ENCODE peak calls at places on chromosomes 7 and 10, in five cellular contexts. G is Peyer's patch, A is transverse colon, X is heart left ventricle, C is body of pancreas. I is an unnamed sample. For H3K4me1, the result is how much of the 10 kb centered on the place peaks cover.

GRCh38 chr10:97903128-97904025 is 53.7 kb downstream of the GOLGA7B start:
- DNase-seq in G (no peak), X (no peak), A (no peak), C (no peak), I (no peak)

GRCh38 chr10:107341281-107341680 is 176.8 kb upstream of the SORCS1 start:
- DNase-seq in X (no peak), A (no peak), G (no peak), C (no peak), I (no peak)

GRCh38 chr7:1665721-1666250 is 4.3 kb upstream of the ELFN1 start:
- DNase-seq in A (no peak), G (peak), X (peak), C (peak), I (no peak)

GRCh38 chr10:97067716-97068391 is 117.9 kb downstream of the SLIT1 start:
- DNase-seq in G (no peak), A (no peak), X (peak), C (no peak), I (no peak)

GRCh38 chr7:84209006-84209405 is 14.4 kb upstream of the SEMA3A start:
- DNase-seq in G (no peak), X (no peak), A (no peak), C (no peak), I (no peak)

GRCh38 chr7:23418046-23418445 is 52.2 kb downstream of the IGF2BP3 start:
- DNase-seq in A (no peak), X (no peak), C (no peak), G (no peak), I (no peak)

GRCh38 chr7:116990056-116990455 is 36.8 kb downstream of the ST7 start:
- DNase-seq in X (no peak), G (peak), C (no peak), A (peak), I (peak)

GRCh38 chr7:69516208-69516820 is 82.0 kb upstream of the AUTS2 start:
- DNase-seq in A (no peak), G (no peak), X (peak), C (no peak), I (no peak)

GRCh38 chr7:25802473-25802872 is 349.5 kb upstream of the NFE2L3 start:
- DNase-seq in X (no peak), A (no peak), G (no peak), C (no peak), I (no peak)

GRCh38 chr10:33453081-33453850 is 118.8 kb upstream of the NRP1 start:
- DNase-seq in X (no peak), A (no peak), G (no peak), C (no peak), I (no peak)

GRCh38 chr7:42232275-42232674 is 4.7 kb downstream of the GLI3 start:
- DNase-seq in G (no peak), C (no peak), X (no peak), A (no peak), I (no peak)

GRCh38 chr7:108326938-108327337 is 129.3 kb downstream of the NRCAM start:
- DNase-seq in A (no peak), X (no peak), C (no peak), G (no peak), I (no peak)

GRCh38 chr7:77910124-77910523 is 111.6 kb downstream of the PHTF2 start:
- DNase-seq in G (no peak), C (no peak), A (no peak), X (no peak), I (no peak)

GRCh38 chr7:55375237-55375636 is 10.1 kb downstream of the LANCL2 start:
- DNase-seq in G (no peak), X (no peak), C (no peak), A (no peak), I (no peak)

GRCh38 chr10:51700228-51700835 is 937 bp upstream of the CSTF2T start:
- DNase-seq in C (peak), A (peak), X (no peak), G (no peak), I (peak)

GRCh38 chr7:65002972-65003585 is 3.4 kb downstream of the ERV3-1 start:
- DNase-seq in C (no peak), X (no peak), A (no peak), G (no peak), I (no peak)

GRCh38 chr10:51124852-51125251 is 50.6 kb downstream of the PRKG1 start:
- DNase-seq in X (no peak), G (no peak), A (no peak), C (no peak), I (no peak)

GRCh38 chr10:49431426-49431825 is 35.5 kb upstream of the DRGX start:
- DNase-seq in A (no peak), X (no peak), G (no peak), C (no peak), I (no peak)

GRCh38 chr7:1022801-1023465 is 21.4 kb upstream of the GPR146 start:
- DNase-seq in X (no peak), A (peak), G (peak), C (no peak), I (peak)

GRCh38 chr10:91197044-91197651 is 23.3 kb upstream of the PCGF5 start:
- DNase-seq in G (no peak), A (no peak), X (peak), C (no peak), I (no peak)

GRCh38 chr7:143416565-143417149 is 8.0 kb upstream of the EPHA1 start:
- DNase-seq in X (no peak), C (no peak), A (no peak), G (no peak), I (no peak)

GRCh38 chr10:68315582-68315981 is 16.3 kb upstream of the HNRNPH3 start:
- DNase-seq in C (no peak), A (peak), G (peak), X (no peak), I (no peak)

GRCh38 chr7:157292770-157293412 is 43.9 kb upstream of the DNAJB6 start:
- DNase-seq in C (no peak), X (no peak), A (peak), G (peak), I (peak)

GRCh38 chr7:105212236-105212635 is 176.5 kb downstream of the SRPK2 start:
- DNase-seq in G (no peak), A (no peak), C (no peak), X (no peak), I (no peak)

GRCh38 chr10:100528885-100529472 is 692 bp downstream of the NDUFB8 start:
- DNase-seq in G (no peak), A (no peak), C (no peak), X (no peak), I (no peak)

GRCh38 chr7:28980504-28981281 is 22.6 kb upstream of the TRIL start:
- DNase-seq in G (no peak), C (no peak), A (no peak), X (peak), I (no peak)

GRCh38 chr10:92689663-92690210 is at the start of gene HHEX:
- DNase-seq in C (peak), X (peak), G (peak), A (peak), I (peak)

GRCh38 chr7:1440620-1441019 is 18.6 kb downstream of the MICALL2 start:
- DNase-seq in A (no peak), C (no peak), X (no peak), G (no peak), I (no peak)

GRCh38 chr10:112244197-112244596 is 39.0 kb upstream of the TECTB start:
- DNase-seq in A (no peak), G (no peak), X (no peak), C (no peak), I (no peak)
- H3K4me3 ChIP-seq in A (no peak), G (no peak), X (no peak), C (no peak), I (no peak)

GRCh38 chr10:78861456-78862327 is 207.1 kb upstream of the ZMIZ1 start:
- DNase-seq in A (no peak), X (no peak), C (no peak), G (no peak), I (no peak)
- H3K4me1 ChIP-seq in A (under half), X (under half), C (under half), G (under half), I (under half)

DNA sequence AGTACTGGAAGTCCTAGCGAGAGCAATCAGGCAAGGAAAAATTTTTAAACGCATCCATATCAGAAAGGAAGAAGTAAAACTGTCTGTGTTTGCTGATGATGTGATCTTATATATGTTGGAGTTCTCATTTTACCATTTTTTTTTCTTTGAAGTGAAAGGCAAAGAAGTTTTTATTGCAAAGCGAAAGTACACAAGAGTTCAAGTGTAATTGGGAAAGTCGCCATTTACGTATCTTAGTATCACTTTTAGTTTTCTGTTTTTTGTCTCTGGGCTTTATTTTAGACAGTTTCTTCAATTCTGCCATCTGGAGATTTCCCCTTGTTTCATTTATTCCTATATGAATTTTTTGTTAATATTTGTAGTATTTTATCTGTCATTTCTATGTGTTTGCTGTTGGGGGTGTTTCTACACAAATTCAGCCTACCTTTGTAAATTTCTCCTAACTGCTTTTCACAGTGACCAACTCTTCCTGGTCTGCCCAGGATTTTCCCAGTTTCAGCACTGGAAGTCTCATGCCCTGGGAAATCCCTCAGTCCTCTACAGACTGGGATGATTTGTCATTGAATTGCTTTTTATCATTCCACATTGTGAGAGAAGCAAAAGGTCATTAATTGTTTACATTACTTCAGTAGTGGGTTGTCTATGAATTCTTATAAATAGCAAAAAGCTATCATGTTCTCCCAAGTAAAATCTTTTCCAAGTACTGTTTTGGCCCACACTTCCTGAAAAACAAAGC is 23.2 kb downstream of the BET1 start:
- DNase-seq in X (no peak), G (no peak), A (no peak), C (no peak), I (no peak)
- H3K4me3 ChIP-seq in X (no peak), G (no peak), A (no peak), C (no peak), I (no peak)

DNA sequence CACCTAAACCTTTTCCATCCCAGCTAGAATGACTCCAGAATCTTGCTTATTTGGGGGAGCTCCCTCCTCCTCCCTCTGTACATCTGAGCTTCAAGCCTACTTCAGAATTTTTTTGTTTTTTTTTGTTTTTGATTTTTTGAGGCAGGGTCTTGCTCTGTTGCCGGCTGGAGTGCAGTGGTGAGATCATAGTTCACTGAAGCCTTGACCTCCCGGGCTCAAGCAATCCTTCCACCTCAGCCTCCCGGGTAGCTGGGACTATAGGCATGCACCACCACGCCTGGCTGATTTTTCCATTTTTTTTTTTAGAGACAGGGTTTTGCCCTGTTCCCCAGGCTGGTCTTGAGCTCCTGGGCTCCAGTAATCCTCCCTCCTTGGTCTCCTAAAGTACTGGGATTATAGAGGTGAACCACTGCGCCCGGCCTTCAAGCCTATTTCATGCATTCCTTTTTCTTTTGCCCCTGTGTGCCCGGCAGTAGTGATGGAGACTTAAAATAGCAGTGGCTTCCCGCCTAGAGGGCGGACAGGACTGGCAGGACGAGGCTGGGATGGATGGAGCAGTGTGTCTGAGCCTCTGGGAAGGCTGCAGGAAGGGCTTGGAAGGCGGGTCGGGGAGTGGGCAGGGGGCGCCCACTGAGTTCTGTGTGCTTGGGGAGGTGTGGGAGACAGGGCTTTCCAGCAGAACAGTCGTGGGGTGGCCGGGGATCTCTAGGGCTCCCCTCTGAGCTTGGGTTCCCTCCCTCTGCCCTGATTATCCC is 8.8 kb downstream of the CUX1 start:
- DNase-seq in A (no peak), G (no peak), X (no peak), C (no peak), I (no peak)
- H3K4me1 ChIP-seq in A (under half), G (under half), X (under half), C (under half), I (under half)

I was measured in mucosa of descending colon.